ENCODE peak calls at places on chromosomes 2 and 18, in ten cellular contexts. M is endodermal cell, J is psoas muscle, V is left ventricle myocardium inferior, L is left lung, E is PC-9, A is Peyer's patch, H is uterus, Z is stomach, U is H9. Y is an unnamed sample.

GRCh38 chr2:143321994-143322393 is 192.8 kb downstream of the ARHGAP15 start:
- DNase-seq in V (no peak), Z (no peak), L (no peak), E (peak; percentile 6), M (no peak), U (no peak), A (no peak), H (no peak), J (no peak), Y (no peak)

GRCh38 chr2:232698552-232699091 is 1.5 kb downstream of the GIGYF2 start:
- DNase-seq in H (no peak), E (no peak), V (no peak), Z (no peak), A (no peak), L (no peak), U (no peak), M (no peak), J (no peak), Y (no peak)

GRCh38 chr18:363327-364115 is 95.7 kb upstream of the THOC1 start:
- DNase-seq in V (no peak), Z (no peak), U (no peak), L (no peak), E (no peak), A (no peak), H (no peak), M (no peak), J (no peak), Y (no peak)

GRCh38 chr2:42138163-42139016 is 30.8 kb upstream of the EML4 start:
- DNase-seq in E (peak; percentile 74), J (no peak), L (no peak), Z (peak; percentile 57), V (no peak), U (no peak), H (no peak), A (no peak), M (no peak), Y (no peak)

GRCh38 chr2:171794918-171795317 is 99.1 kb downstream of the SLC25A12 start:
- DNase-seq in L (no peak), J (no peak), M (peak; percentile 60), H (no peak), A (no peak), V (no peak), E (no peak), Z (no peak), U (no peak), Y (no peak)

GRCh38 chr2:162731917-162732804 is 106.4 kb downstream of the KCNH7 start:
- DNase-seq in L (no peak), J (no peak), U (no peak), E (no peak), A (no peak), Z (no peak), H (no peak), V (no peak), M (no peak), Y (no peak)

GRCh38 chr2:29377788-29378187 is 262.6 kb downstream of the CLIP4 start:
- DNase-seq in E (no peak), H (no peak), A (no peak), Z (no peak), U (no peak), J (no peak), M (no peak), V (no peak), L (no peak), Y (no peak)

GRCh38 chr18:59446012-59446411 is 86.9 kb upstream of the LMAN1 start:
- DNase-seq in H (no peak), E (no peak), V (no peak), J (no peak), U (no peak), A (no peak), M (peak; percentile 78), L (no peak), Z (no peak), Y (no peak)

GRCh38 chr2:170713280-170714155 is 1.6 kb upstream of the SP5 start:
- DNase-seq in L (peak; percentile 83), U (peak; percentile 50), A (no peak), V (no peak), Z (no peak), M (peak; percentile 81), J (no peak), H (no peak), E (peak; percentile 14), Y (peak; percentile 62)

GRCh38 chr2:120767486-120768005 is 31.9 kb downstream of the GLI2 start:
- DNase-seq in E (no peak), V (peak; percentile 1), M (peak; percentile 36), L (peak; percentile 62), Z (no peak), H (peak; percentile 13), J (no peak), A (no peak), U (peak; percentile 18), Y (peak; percentile 29)

GRCh38 chr2:205245652-205246051 is 436.6 kb upstream of the NRP2 start:
- DNase-seq in Z (no peak), L (no peak), U (no peak), M (no peak), H (no peak), V (no peak), A (no peak), J (no peak), E (no peak), Y (no peak)

GRCh38 chr2:225013432-225014048 is 28.7 kb downstream of the DOCK10 start:
- DNase-seq in E (no peak), U (no peak), H (no peak), V (no peak), J (no peak), L (no peak), A (no peak), M (no peak), Z (no peak), Y (no peak)

GRCh38 chr2:112251211-112251721 is 3.6 kb downstream of the ZC3H8 start:
- DNase-seq in M (no peak), L (no peak), E (no peak), Z (no peak), U (no peak), V (no peak), A (no peak), H (no peak), J (no peak), Y (no peak)

GRCh38 chr18:48639772-48640432 is 101.1 kb downstream of the CTIF start:
- DNase-seq in A (no peak), M (peak; percentile 73), H (no peak), Z (no peak), L (no peak), V (no peak), U (no peak), E (no peak), J (no peak), Y (peak; percentile 45)

GRCh38 chr2:70258532-70258875 is 567 bp downstream of the PCYOX1 start:
- DNase-seq in J (peak; percentile 94), A (peak; percentile 62), L (peak; percentile 80), M (peak; percentile 76), U (no peak), E (peak; percentile 19), Z (peak; percentile 72), V (peak; percentile 85), H (peak; percentile 79), Y (no peak)

GRCh38 chr2:63888053-63888452 is 46.4 kb downstream of the UGP2 start:
- DNase-seq in L (no peak), E (no peak), M (no peak), V (no peak), H (no peak), U (no peak), J (no peak), Z (no peak), A (no peak), Y (no peak)

DNA sequence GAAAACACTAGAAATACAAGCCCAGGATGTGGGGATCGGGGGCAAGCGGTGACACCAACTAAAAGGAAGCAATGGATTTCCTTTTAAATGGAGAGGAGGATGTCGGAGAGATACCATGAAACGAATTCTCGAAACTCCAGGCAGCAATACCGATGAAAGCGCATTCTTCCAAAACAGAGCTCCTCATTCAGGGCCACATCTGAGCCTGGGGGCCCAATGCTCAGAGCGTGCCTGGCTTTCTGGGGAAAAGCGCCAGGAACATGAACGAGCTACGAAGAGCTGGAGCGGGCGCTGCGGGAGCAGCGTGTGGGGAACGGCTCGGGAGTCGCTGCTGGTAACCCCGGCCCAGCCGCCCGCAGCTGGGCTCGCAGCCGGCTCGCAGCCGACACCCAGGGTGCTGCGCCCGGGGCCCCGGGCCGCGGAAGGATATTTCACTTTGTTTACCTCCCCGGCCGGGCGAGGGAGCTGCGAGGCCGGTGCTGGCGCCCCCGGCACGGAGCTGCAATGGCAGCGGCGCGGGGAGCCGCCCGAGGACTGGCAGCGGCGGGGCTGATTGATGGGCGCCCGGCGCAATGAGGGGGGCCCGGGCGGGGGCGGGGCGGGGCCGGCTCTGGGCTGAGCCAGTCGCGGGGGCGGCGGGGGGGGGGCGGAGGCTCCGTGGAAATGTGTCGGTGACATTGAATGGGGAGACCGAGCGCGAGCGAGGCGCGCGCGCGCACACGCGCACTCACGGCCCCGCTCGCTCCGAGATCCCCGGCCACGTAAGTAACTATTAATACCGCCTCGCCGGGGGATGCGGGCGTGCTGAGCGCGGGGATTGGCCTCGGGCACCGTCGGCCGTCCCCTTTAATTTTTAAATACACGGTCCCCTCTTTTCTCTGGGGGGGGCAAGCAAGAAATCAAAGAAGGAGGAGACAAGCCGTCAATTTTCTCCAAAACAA is at the start of gene TRIB2:
- DNase-seq in E (peak; percentile 77), M (peak; percentile 92), V (peak; percentile 94), L (peak; percentile 93), J (peak; percentile 94), U (peak; percentile 86), Z (peak; percentile 93), A (peak; percentile 95), H (peak; percentile 85), Y (peak; percentile 84)
- TF ChIP-seq CTCF in E (peak; percentile 8), M (peak; percentile 27), V (peak; percentile 12), L (no peak), J (no peak), U (peak; percentile 24), Z (no peak), A (no peak), H (no peak), Y (peak; percentile 63)

DNA sequence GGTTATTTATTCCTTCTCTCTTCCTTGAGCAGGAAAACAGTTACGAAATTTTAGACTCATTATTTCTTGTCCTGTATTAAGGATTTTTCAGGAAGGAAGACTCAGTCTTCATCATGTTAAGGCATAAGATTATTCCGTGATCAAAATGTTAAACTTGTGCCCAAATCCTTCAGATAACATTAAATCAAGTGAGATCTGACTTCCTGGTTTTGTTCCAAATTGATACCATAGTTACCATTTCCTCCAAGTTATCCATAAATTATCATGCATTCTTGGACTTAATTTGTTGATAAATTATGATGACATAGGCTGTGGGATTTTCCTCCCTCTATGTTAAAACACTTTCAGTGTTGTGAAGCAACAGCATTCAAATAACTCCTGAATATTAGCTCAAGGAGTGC is 31.9 kb downstream of the EFEMP1 start:
- DNase-seq in H (no peak), A (no peak), V (no peak), Z (no peak), E (no peak), L (no peak), U (no peak), J (no peak), M (no peak), Y (no peak)
- H3K4me1 ChIP-seq in H (peaks cover 7% of the 10 kb centered on the region), A (no peaks in the 10 kb centered on the region), V (peaks cover 26% of the 10 kb centered on the region), Z (peaks cover 27% of the 10 kb centered on the region), E (no peaks in the 10 kb centered on the region), L (peaks cover 11% of the 10 kb centered on the region), U (peaks cover 5% of the 10 kb centered on the region), J (no peaks in the 10 kb centered on the region), M (no peaks in the 10 kb centered on the region), Y (peaks cover 35% of the 10 kb centered on the region)

GRCh38 chr2:96145028-96145939 is at the start of gene DUSP2:
- DNase-seq in J (peak; percentile 87), A (peak; percentile 96), V (peak; percentile 74), U (peak; percentile 72), H (peak; percentile 63), L (peak; percentile 95), Z (peak; percentile 82), E (peak; percentile 82), M (peak; percentile 84), Y (peak; percentile 73)
- TF ChIP-seq CTCF in J (no peak), A (no peak), V (no peak), U (no peak), H (no peak), L (no peak), Z (no peak), E (no peak), M (peak; percentile 15), Y (no peak)

GRCh38 chr2:159091981-159092380 is 123.5 kb downstream of the TANC1 start:
- DNase-seq in H (no peak), L (no peak), Z (no peak), E (no peak), V (no peak), J (no peak), U (no peak), A (peak; percentile 57), M (no peak), Y (no peak)
- H3K4me1 ChIP-seq in H (peaks cover 14% of the 10 kb centered on the region), L (peaks cover 75% of the 10 kb centered on the region), Z (peaks cover 65% of the 10 kb centered on the region), E (peaks cover 21% of the 10 kb centered on the region), V (peaks cover 97% of the 10 kb centered on the region), J (peaks cover 17% of the 10 kb centered on the region), U (no peaks in the 10 kb centered on the region), A (no peaks in the 10 kb centered on the region), M (peaks cover 4% of the 10 kb centered on the region), Y (peaks cover 51% of the 10 kb centered on the region)

Y was measured in RWPE2.